ENCODE peak calls at places on chromosomes 4 and X, in eight cellular contexts. J is HFFc6; F is stimulated activated CD4-positive, alpha-beta T cell treated with anti-CD3 and anti-CD28 coated beads, TNF-alpha, amount 100 ng/mL, for 48 hours; G is brain pericyte; L is cardiac muscle cell; O is HFF-Myc; P is hepatocyte; I is GM04504. M is an unnamed sample.

GRCh38 chrX:21725498-21725897 is 32.4 kb downstream of the SMPX start:
- DNase-seq in J (peak; percentile 17), F (no peak), G (no peak), L (no peak), O (no peak), P (peak; percentile 43), I (peak; percentile 15), M (no peak)

GRCh38 chr4:41369680-41370079 is 113.0 kb downstream of the UCHL1 start:
- DNase-seq in J (peak; percentile 4), F (no peak), G (no peak), L (peak; percentile 8), O (no peak), P (no peak), I (no peak), M (no peak)

GRCh38 chrX:43805579-43805978 is 76.7 kb downstream of the MAOB start:
- DNase-seq in J (no peak), F (no peak), G (no peak), L (no peak), O (no peak), P (no peak), I (no peak), M (no peak)

GRCh38 chr4:76310683-76311082 is 4.2 kb downstream of the STBD1 start:
- DNase-seq in J (no peak), F (no peak), G (no peak), L (no peak), O (no peak), P (no peak), I (no peak), M (no peak)

GRCh38 chrX:154546354-154547244 is at the start of gene G6PD:
- DNase-seq in J (no peak), F (no peak), G (no peak), L (peak; percentile 77), O (no peak), P (peak; percentile 84), I (no peak), M (peak; percentile 74)

GRCh38 chr4:78069859-78070258 is 12.7 kb downstream of the FRAS1 start:
- DNase-seq in J (no peak), F (no peak), G (no peak), L (no peak), O (no peak), P (no peak), I (no peak), M (no peak)

GRCh38 chrX:130772313-130773140 is 130.5 kb downstream of the ENOX2 start:
- DNase-seq in J (peak; percentile 79), F (no peak), G (no peak), L (peak; percentile 25), O (no peak), P (no peak), I (peak; percentile 38), M (no peak)

GRCh38 chr4:101291198-101291597 is 56.1 kb downstream of the PPP3CA start:
- DNase-seq in J (no peak), F (no peak), G (no peak), L (peak; percentile 14), O (no peak), P (no peak), I (no peak), M (no peak)

GRCh38 chr4:71052716-71053115 is 59.3 kb downstream of the DCK start:
- DNase-seq in J (no peak), F (no peak), G (no peak), L (no peak), O (no peak), P (no peak), I (no peak), M (no peak)

GRCh38 chr4:147175460-147176025 is 229.9 kb upstream of the TTC29 start:
- DNase-seq in J (no peak), F (no peak), G (no peak), L (no peak), O (no peak), P (no peak), I (no peak), M (no peak)

GRCh38 chr4:91198951-91199350 is 1071.8 kb downstream of the CCSER1 start:
- DNase-seq in J (no peak), F (no peak), G (no peak), L (peak; percentile 11), O (no peak), P (no peak), I (no peak), M (no peak)

GRCh38 chrX:42602566-42602965 is 175.4 kb downstream of the PPP1R2C start:
- DNase-seq in J (no peak), F (no peak), G (no peak), L (no peak), O (no peak), P (peak; percentile 10), I (no peak), M (no peak)

GRCh38 chrX:110418220-110418856 is 59.7 kb downstream of the RTL9 start:
- DNase-seq in J (peak; percentile 70), F (no peak), G (no peak), L (peak; percentile 80), O (no peak), P (peak; percentile 69), I (no peak), M (no peak)

M was measured in activated T-helper 1 cell treated with anti-CD3 and anti-CD28 coated beads, Interleukin-12 subunit alpha, Interleukin-12 subunit beta, Interleukin-2, Interleukin-4 antibody, amounts not matched to agents 30 ng/mL and 10 ng/mL and 1 ng/mL, durations not matched to agents 14 hours and 24 hours and 36 hours.